ENCODE peak calls at places on chromosome 4, in ten cellular contexts. E is heart left ventricle, L is kidney epithelial cell, X is lower leg skin, W is epithelial cell of esophagus, A is esophagus squamous epithelium, D is breast epithelium, S is left lung, V is left ventricle myocardium inferior, B is upper lobe of right lung. G is an unnamed sample.

GRCh38 chr4:165873298-165874071 is 448 bp downstream of the TLL1 start:
- DNase-seq in E (peak), L (no peak), X (peak), W (peak), A (no peak), D (no peak), S (peak), V (peak), B (peak), G (no peak)

GRCh38 chr4:38563703-38564490 is 100.1 kb upstream of the KLF3 start:
- DNase-seq in E (no peak), L (no peak), X (no peak), W (no peak), A (no peak), D (no peak), S (no peak), V (no peak), B (no peak), G (peak)

GRCh38 chr4:8434251-8435073 is 6.1 kb downstream of the ACOX3 start:
- DNase-seq in E (no peak), L (no peak), X (no peak), W (peak), A (no peak), D (no peak), S (no peak), V (no peak), B (no peak), G (no peak)

GRCh38 chr4:10087152-10087791 is 29.3 kb downstream of the WDR1 start:
- DNase-seq in E (no peak), L (no peak), X (no peak), W (no peak), A (no peak), D (no peak), S (peak), V (peak), B (peak), G (no peak)

GRCh38 chr4:29853843-29854242 is 866.3 kb upstream of the PCDH7 start:
- DNase-seq in E (no peak), L (no peak), X (no peak), W (no peak), A (no peak), D (no peak), S (no peak), V (no peak), B (no peak), G (no peak)

GRCh38 chr4:90246841-90247240 is 119.6 kb downstream of the CCSER1 start:
- DNase-seq in E (no peak), L (no peak), X (no peak), W (peak), A (no peak), D (no peak), S (no peak), V (no peak), B (no peak), G (no peak)

GRCh38 chr4:179472164-179472563 is 2029.9 kb upstream of the AGA start:
- DNase-seq in E (no peak), L (no peak), X (no peak), W (peak), A (no peak), D (no peak), S (no peak), V (no peak), B (no peak), G (no peak)

GRCh38 chr4:79182209-79182608 is 143.7 kb downstream of the NAA11 start:
- DNase-seq in E (no peak), L (no peak), X (no peak), W (no peak), A (no peak), D (no peak), S (no peak), V (no peak), B (no peak), G (no peak)

GRCh38 chr4:24845884-24846283 is 50.5 kb downstream of the SOD3 start:
- DNase-seq in E (no peak), L (no peak), X (no peak), W (no peak), A (no peak), D (no peak), S (no peak), V (no peak), B (no peak), G (no peak)

GRCh38 chr4:170949084-170949483 is 859.3 kb upstream of the AADAT start:
- DNase-seq in E (no peak), L (no peak), X (no peak), W (no peak), A (no peak), D (no peak), S (no peak), V (no peak), B (no peak), G (no peak)

GRCh38 chr4:110198472-110199419 is at the start of gene ELOVL6:
- DNase-seq in E (peak), L (no peak), X (peak), W (peak), A (no peak), D (no peak), S (peak), V (peak), B (peak), G (peak)

GRCh38 chr4:89254847-89255246 is 52.8 kb downstream of the GPRIN3 start:
- DNase-seq in E (no peak), L (no peak), X (no peak), W (peak), A (no peak), D (no peak), S (peak), V (no peak), B (no peak), G (no peak)

GRCh38 chr4:81173213-81173612 is 41.8 kb downstream of the PRKG2 start:
- DNase-seq in E (no peak), L (no peak), X (no peak), W (peak), A (no peak), D (no peak), S (no peak), V (no peak), B (no peak), G (no peak)

GRCh38 chr4:176358083-176358469 is 38.3 kb downstream of the SPCS3 start:
- DNase-seq in E (no peak), L (no peak), X (no peak), W (no peak), A (no peak), D (no peak), S (no peak), V (no peak), B (no peak), G (no peak)

GRCh38 chr4:80434238-80434637 is 98.7 kb downstream of the CFAP299 start:
- DNase-seq in E (no peak), L (no peak), X (no peak), W (no peak), A (no peak), D (no peak), S (no peak), V (no peak), B (no peak), G (no peak)

GRCh38 chr4:1714303-1715001 is 2.3 kb upstream of the SLBP start:
- DNase-seq in E (no peak), L (no peak), X (no peak), W (peak), A (no peak), D (no peak), S (no peak), V (no peak), B (peak), G (no peak)

GRCh38 chr4:69214716-69215115 is at the start of gene UGT2B11:
- DNase-seq in E (no peak), L (no peak), X (no peak), W (no peak), A (no peak), D (no peak), S (no peak), V (no peak), B (no peak), G (no peak)

GRCh38 chr4:8238515-8239053 is 31.0 kb upstream of the HTRA3 start:
- DNase-seq in E (no peak), L (no peak), X (no peak), W (no peak), A (no peak), D (no peak), S (no peak), V (no peak), B (no peak), G (no peak)

GRCh38 chr4:182922551-182923284 is 5.5 kb upstream of the DCTD start:
- DNase-seq in E (no peak), L (peak), X (no peak), W (peak), A (no peak), D (no peak), S (no peak), V (no peak), B (no peak), G (no peak)

GRCh38 chr4:168451331-168451730 is 29.0 kb downstream of the DDX60L start:
- DNase-seq in E (no peak), L (no peak), X (no peak), W (peak), A (no peak), D (no peak), S (no peak), V (no peak), B (no peak), G (no peak)

GRCh38 chr4:22237846-22238513 is 277.9 kb downstream of the ADGRA3 start:
- DNase-seq in E (no peak), L (no peak), X (no peak), W (no peak), A (no peak), D (no peak), S (no peak), V (no peak), B (no peak), G (no peak)

GRCh38 chr4:159497961-159498360 is 395.1 kb downstream of the RAPGEF2 start:
- DNase-seq in E (no peak), L (no peak), X (no peak), W (no peak), A (no peak), D (no peak), S (no peak), V (no peak), B (no peak), G (no peak)

GRCh38 chr4:157128395-157128794 is 52.4 kb downstream of the GLRB start:
- DNase-seq in E (no peak), L (no peak), X (no peak), W (peak), A (no peak), D (no peak), S (no peak), V (no peak), B (no peak), G (peak)

GRCh38 chr4:56372774-56373173 is 14.5 kb downstream of the AASDH start:
- DNase-seq in E (no peak), L (no peak), X (no peak), W (peak), A (no peak), D (no peak), S (no peak), V (no peak), B (no peak), G (no peak)

GRCh38 chr4:34178476-34178875 is 2065.8 kb downstream of the ARAP2 start:
- DNase-seq in E (no peak), L (no peak), X (no peak), W (no peak), A (no peak), D (no peak), S (no peak), V (no peak), B (no peak), G (no peak)

GRCh38 chr4:188245651-188246050 is 106.4 kb downstream of the TRIML1 start:
- DNase-seq in E (no peak), L (no peak), X (no peak), W (no peak), A (no peak), D (no peak), S (no peak), V (no peak), B (no peak), G (no peak)

GRCh38 chr4:15457401-15458201 is 12.1 kb upstream of the CC2D2A start:
- DNase-seq in E (no peak), L (no peak), X (no peak), W (peak), A (no peak), D (no peak), S (no peak), V (no peak), B (no peak), G (peak)

GRCh38 chr4:181998588-181998987 is 244.6 kb upstream of the TENM3 start:
- DNase-seq in E (no peak), L (no peak), X (no peak), W (no peak), A (no peak), D (no peak), S (no peak), V (no peak), B (no peak), G (no peak)

GRCh38 chr4:23373269-23373668 is 516.6 kb downstream of the PPARGC1A start:
- DNase-seq in E (peak), L (peak), X (no peak), W (peak), A (no peak), D (no peak), S (peak), V (peak), B (peak), G (peak)

GRCh38 chr4:112340048-112340447 is 42.9 kb downstream of the ALPK1 start:
- DNase-seq in E (no peak), L (no peak), X (no peak), W (no peak), A (no peak), D (no peak), S (no peak), V (no peak), B (no peak), G (no peak)

GRCh38 chr4:99950913-99951254 is 809 bp upstream of the H2AZ1 start:
- DNase-seq in E (no peak), L (no peak), X (no peak), W (no peak), A (no peak), D (no peak), S (no peak), V (no peak), B (no peak), G (no peak)

GRCh38 chr4:147760176-147760575 is 28.3 kb downstream of the ARHGAP10 start:
- DNase-seq in E (no peak), L (no peak), X (no peak), W (peak), A (no peak), D (no peak), S (peak), V (no peak), B (no peak), G (no peak)

GRCh38 chr4:154958621-154959358 is 177.7 kb downstream of the RBM46 start:
- DNase-seq in E (peak), L (no peak), X (no peak), W (peak), A (no peak), D (no peak), S (no peak), V (peak), B (no peak), G (peak)

GRCh38 chr4:25863347-25863784 is 578 bp upstream of the SEL1L3 start:
- DNase-seq in E (no peak), L (no peak), X (no peak), W (no peak), A (no peak), D (no peak), S (peak), V (no peak), B (peak), G (no peak)

GRCh38 chr4:53920116-53920515 is 144.3 kb downstream of the CHIC2 start:
- DNase-seq in E (no peak), L (no peak), X (no peak), W (peak), A (no peak), D (no peak), S (no peak), V (no peak), B (no peak), G (no peak)

GRCh38 chr4:140186651-140187315 is 32.8 kb upstream of the MAML3 start:
- DNase-seq in E (no peak), L (peak), X (no peak), W (peak), A (no peak), D (no peak), S (no peak), V (no peak), B (no peak), G (peak)

DNA sequence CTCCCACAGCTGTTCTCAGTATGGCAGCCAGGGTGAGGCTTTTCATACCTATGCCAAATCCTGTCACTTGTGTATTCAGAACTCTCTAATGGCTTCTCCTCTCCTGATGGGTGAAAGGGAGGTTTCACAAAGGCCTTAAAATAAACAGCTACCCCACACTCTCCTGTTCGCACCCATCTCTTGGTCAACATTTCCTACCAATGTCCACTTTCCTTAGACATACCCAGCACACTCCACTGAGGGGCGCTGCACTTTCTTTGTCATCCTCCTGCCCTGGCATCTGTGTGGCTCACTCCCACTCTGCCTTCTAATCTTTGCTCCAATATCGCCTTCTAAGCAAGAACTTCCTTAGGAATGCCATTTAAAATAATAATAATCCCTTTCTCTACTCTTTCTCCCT is 313.3 kb downstream of the PPP3CA start:
- DNase-seq in E (no peak), L (no peak), X (no peak), W (no peak), A (no peak), D (no peak), S (no peak), V (no peak), B (no peak), G (no peak)
- TF ChIP-seq CTCF in E (no peak), L (no peak), X (no peak), W (no peak), A (no peak), D (no peak), S (no peak), V (no peak), B (no peak), G (no peak)

DNA sequence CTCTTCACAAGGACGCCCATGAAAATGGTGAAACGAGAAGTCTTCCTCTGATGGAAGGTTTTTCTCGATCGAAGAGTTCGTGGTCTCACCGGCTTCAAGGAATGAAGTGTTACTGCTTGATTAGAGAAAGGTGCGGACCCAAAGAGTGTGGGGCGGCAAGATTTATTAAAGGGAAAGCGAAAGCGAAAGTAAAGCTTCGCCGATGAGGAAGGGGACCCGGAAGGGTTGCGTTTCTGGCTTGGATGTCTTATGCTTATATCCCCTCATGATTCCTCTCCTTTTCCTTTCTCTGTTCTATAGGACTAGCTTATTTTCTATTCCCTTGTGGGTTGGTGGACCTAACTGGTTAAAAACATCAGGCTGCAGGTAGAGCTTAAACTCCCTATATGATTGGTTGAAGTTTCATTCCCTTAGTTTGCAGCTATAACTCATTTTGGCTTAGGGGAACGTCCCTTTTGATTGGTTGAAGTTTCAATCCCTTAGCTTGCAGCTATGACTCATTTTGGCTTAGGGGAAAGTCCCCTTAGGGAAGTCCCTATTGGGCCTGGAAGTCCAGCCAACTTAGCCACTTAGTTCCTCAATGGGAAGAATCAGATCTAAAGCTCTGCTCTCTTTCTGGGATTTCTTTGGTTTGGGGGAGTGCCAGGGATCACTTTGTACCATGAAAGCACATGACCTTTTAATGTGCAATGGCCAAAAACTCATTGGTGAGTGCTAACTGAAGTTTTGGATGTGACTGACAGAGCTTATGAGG is 1025.0 kb upstream of the PCDH10 start:
- DNase-seq in E (no peak), L (no peak), X (no peak), W (peak), A (no peak), D (no peak), S (no peak), V (no peak), B (no peak), G (no peak)
- H3K4me3 ChIP-seq in E (no peak), L (no peak), X (no peak), W (peak), A (no peak), D (no peak), S (no peak), V (no peak), B (no peak), G (no peak)

GRCh38 chr4:3324093-3324815 is 31.4 kb downstream of the RGS12 start:
- DNase-seq in E (peak), L (no peak), X (peak), W (no peak), A (no peak), D (peak), S (no peak), V (no peak), B (peak), G (no peak)
- TF ChIP-seq CTCF in E (no peak), L (no peak), X (no peak), W (no peak), A (no peak), D (no peak), S (no peak), V (no peak), B (no peak), G (no peak)

DNA sequence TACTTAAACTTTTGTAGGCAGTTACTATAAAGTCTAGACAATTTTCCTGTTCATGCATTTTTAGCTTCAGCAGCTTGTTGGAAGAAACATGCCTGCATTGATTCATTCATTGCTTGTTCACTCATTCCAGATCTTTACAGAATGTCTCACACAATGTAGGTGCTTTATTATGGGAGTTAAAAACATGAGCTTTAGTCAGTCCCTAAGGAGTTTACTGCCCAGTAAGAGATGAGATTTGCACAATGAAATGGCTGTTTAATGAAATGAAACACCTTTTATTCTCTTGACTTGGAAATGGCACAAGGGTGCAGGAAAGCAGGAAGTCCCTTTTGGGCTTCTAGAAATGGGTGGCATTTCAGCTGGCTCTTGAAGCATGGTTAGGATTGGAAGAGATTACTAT is 2.9 kb downstream of the NOCT start:
- DNase-seq in E (no peak), L (no peak), X (no peak), W (no peak), A (no peak), D (no peak), S (no peak), V (no peak), B (no peak), G (no peak)
- H3K4me3 ChIP-seq in E (no peak), L (no peak), X (no peak), W (no peak), A (no peak), D (no peak), S (peak), V (no peak), B (no peak), G (peak)

GRCh38 chr4:17599826-17600225 is 14.6 kb upstream of the MED28 start:
- DNase-seq in E (no peak), L (no peak), X (no peak), W (no peak), A (no peak), D (no peak), S (no peak), V (no peak), B (no peak), G (no peak)

GRCh38 chr4:17595471-17596005 is 18.5 kb downstream of the LAP3 start:
- DNase-seq in E (no peak), L (no peak), X (no peak), W (no peak), A (no peak), D (no peak), S (no peak), V (no peak), B (no peak), G (no peak)

DNA sequence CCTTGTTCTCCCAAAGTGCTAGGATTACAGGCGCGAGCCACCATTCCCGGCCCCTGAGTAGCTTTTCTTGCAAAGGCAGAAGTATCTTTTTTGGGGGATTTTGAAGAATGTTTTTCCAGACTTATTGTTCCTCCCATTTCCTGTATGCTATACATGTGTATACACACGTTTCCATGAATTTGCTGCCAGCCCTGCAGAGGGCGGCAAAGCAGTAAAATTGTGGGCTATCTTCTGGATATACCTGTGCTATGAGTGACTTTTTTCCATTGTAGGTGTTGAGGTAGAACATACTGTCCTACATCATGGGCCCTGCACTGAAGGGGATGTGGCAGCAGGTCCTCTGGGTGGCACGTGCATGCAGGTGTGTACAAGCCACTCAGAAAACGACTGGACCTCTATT is 16.9 kb upstream of the MED28 start:
- DNase-seq in E (no peak), L (no peak), X (no peak), W (peak), A (no peak), D (no peak), S (no peak), V (no peak), B (no peak), G (no peak)
- TF ChIP-seq CTCF in E (no peak), L (peak), X (no peak), W (peak), A (peak), D (no peak), S (no peak), V (no peak), B (no peak), G (peak)